ENCODE peak calls at places on chromosomes 6 and 20, in eight cellular contexts. O is PC-3, R is neural progenitor cell, J is IMR-90, G is fibroblast of lung, X is astrocyte, C is hepatocyte, Q is mammary epithelial cell. U is an unnamed sample.

GRCh38 chr20:7375905-7376304 is 564.4 kb downstream of the HAO1 start:
- DNase-seq in G (peak; percentile 51), Q (no peak), J (peak; percentile 17), O (peak; percentile 73), R (peak; percentile 50), X (no peak), C (peak; percentile 43), U (no peak)

GRCh38 chr20:31831771-31832306 is 12.7 kb downstream of the MYLK2 start:
- DNase-seq in R (no peak), O (no peak), X (no peak), G (no peak), C (no peak), Q (no peak), J (no peak), U (peak; percentile 66)

GRCh38 chr6:74756903-74757302 is 448.9 kb downstream of the COL12A1 start:
- DNase-seq in X (no peak), R (no peak), C (no peak), J (no peak), O (no peak), G (no peak), Q (no peak), U (no peak)

GRCh38 chr6:46993846-46994245 is 48.3 kb downstream of the ADGRF1 start:
- DNase-seq in C (no peak), O (peak; percentile 98), G (peak; percentile 35), J (peak; percentile 54), X (peak; percentile 99), R (no peak), Q (peak; percentile 95), U (no peak)

GRCh38 chr20:38032585-38033329 is 499 bp downstream of the TTI1 start:
- DNase-seq in C (no peak), Q (no peak), R (peak; percentile 16), G (no peak), O (no peak), J (no peak), X (peak; percentile 6), U (no peak)

GRCh38 chr20:12058201-12058600 is 140.5 kb downstream of the BTBD3 start:
- DNase-seq in O (no peak), X (peak; percentile 42), J (no peak), C (no peak), G (no peak), Q (no peak), R (no peak), U (no peak)

GRCh38 chr6:47477497-47478232 is at the start of gene CD2AP:
- DNase-seq in Q (peak; percentile 86), J (peak; percentile 74), C (peak; percentile 96), O (peak; percentile 82), X (peak; percentile 67), R (peak; percentile 96), G (peak; percentile 76), U (peak; percentile 95)

GRCh38 chr20:31896049-31896448 is 25.6 kb downstream of the TTLL9 start:
- DNase-seq in G (no peak), Q (no peak), X (no peak), J (no peak), O (no peak), C (no peak), R (no peak), U (no peak)

GRCh38 chr6:114080891-114081510 is 110.1 kb upstream of the HDAC2 start:
- DNase-seq in Q (no peak), J (no peak), R (no peak), O (no peak), X (no peak), G (peak; percentile 16), C (no peak), U (no peak)

GRCh38 chr6:114075300-114075699 is 104.4 kb upstream of the HDAC2 start:
- DNase-seq in X (no peak), R (no peak), O (no peak), J (no peak), G (no peak), Q (no peak), C (no peak), U (no peak)

GRCh38 chr6:114081730-114082129 is 110.8 kb upstream of the HDAC2 start:
- DNase-seq in J (no peak), R (no peak), G (no peak), O (no peak), X (no peak), C (no peak), Q (no peak), U (peak; percentile 49)

GRCh38 chr6:114075777-114076176 is 104.8 kb upstream of the HDAC2 start:
- DNase-seq in R (no peak), Q (no peak), X (no peak), G (no peak), C (no peak), O (no peak), J (no peak), U (no peak)
- H2AFZ ChIP-seq in R (no peak overlapping the region), Q (no peak overlapping the region), X (no peak overlapping the region), G (no peak overlapping the region), C (no peak overlapping the region), O (no peak overlapping the region), J (no peak overlapping the region), U (no peak overlapping the region)

GRCh38 chr6:14476793-14477531 is 359.4 kb downstream of the CD83 start:
- DNase-seq in O (no peak), X (peak; percentile 96), Q (no peak), C (peak; percentile 85), J (peak; percentile 100), G (peak; percentile 98), R (no peak), U (peak; percentile 86)
- H3K4me3 ChIP-seq in O (no peak overlapping the region), X (peak overlapping the region; percentile 24), Q (no peak overlapping the region), C (no peak overlapping the region), J (peak overlapping the region; percentile 1), G (peak overlapping the region; percentile 52), R (no peak overlapping the region), U (peak overlapping the region; percentile 49)

DNA sequence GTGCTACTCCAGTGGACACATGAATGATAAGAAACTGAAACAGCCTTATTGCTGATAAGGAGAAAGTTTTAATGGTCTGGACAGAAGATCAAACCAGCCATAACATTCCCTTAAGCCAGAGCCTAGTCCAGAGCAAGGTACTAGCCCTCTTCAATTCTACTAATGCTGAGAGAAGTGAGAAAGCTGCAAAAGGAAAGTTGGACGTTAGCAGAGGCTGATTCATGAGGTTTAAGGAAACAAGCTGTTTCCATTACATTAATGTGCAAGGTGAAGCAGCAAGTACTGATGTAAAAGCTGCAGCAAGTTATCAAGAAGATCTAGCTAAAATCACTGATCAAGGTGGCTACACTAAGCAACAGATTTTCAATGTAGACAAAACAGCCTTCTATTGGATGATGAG is 634.4 kb downstream of the KIF16B start:
- DNase-seq in Q (no peak), C (no peak), G (no peak), R (no peak), X (no peak), J (no peak), O (no peak), U (no peak)
- H3K9me3 ChIP-seq in Q (no peaks in the 10 kb centered on the region), C (peaks cover 7% of the 10 kb centered on the region), G (no peaks in the 10 kb centered on the region), R (peaks cover 10% of the 10 kb centered on the region), X (no peaks in the 10 kb centered on the region), J (no peaks in the 10 kb centered on the region), O (peaks cover 9% of the 10 kb centered on the region), U (peaks cover 9% of the 10 kb centered on the region)

DNA sequence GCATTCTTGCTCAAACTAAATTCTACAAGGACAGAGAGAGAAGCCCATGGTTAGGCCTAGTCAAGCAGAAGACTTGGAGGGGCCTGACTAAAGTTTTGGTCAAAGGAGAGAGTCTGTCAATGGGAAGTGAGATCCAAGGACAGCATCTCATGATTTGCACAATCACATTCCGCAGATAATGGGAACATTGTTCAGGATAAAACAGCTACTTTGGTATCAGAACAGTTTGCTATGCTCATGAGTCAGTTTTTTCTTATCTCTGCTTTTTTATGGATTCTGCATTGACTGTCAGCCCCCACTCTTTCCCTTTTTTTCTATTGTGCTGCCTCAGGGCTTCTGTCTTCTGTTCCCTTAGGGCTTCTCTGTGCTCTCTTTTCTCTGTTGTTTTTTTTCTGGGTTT is 28.6 kb downstream of the AKAP7 start:
- DNase-seq in O (no peak), C (no peak), G (no peak), R (no peak), Q (no peak), X (peak; percentile 56), J (peak; percentile 41), U (no peak)
- H2AFZ ChIP-seq in O (no peak overlapping the region), C (no peak overlapping the region), G (no peak overlapping the region), R (no peak overlapping the region), Q (no peak overlapping the region), X (no peak overlapping the region), J (no peak overlapping the region), U (no peak overlapping the region)

DNA sequence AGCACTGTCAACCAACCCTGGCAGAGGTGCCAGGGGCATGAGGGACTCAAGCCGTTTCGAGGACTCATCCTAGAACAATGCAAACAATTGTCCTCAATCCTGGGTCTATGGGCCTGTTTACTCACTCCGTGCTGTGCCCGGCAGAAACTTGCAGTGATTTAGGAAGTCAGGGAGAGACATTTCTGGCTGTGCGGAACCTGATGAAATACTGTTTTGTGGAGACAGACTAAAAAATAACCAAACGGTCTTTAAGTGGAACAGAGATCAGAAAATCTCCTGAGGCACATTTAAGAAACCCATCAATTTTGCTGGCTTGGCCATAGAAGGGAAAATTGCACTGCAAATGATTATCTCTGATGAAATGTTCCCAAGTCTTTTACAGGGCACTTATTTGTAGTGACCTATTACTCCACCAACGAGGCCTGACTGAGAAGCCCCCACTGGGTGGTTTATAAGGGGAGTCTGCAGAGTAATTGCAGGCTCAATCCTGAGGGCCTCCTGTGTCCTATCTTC is 79.8 kb upstream of the KCNK16 start:
- DNase-seq in Q (peak; percentile 46), X (no peak), J (no peak), G (no peak), O (no peak), C (no peak), R (no peak), U (peak; percentile 79)
- H3K4me3 ChIP-seq in Q (no peak overlapping the region), X (no peak overlapping the region), J (no peak overlapping the region), G (no peak overlapping the region), O (no peak overlapping the region), C (no peak overlapping the region), R (no peak overlapping the region), U (no peak overlapping the region)

DNA sequence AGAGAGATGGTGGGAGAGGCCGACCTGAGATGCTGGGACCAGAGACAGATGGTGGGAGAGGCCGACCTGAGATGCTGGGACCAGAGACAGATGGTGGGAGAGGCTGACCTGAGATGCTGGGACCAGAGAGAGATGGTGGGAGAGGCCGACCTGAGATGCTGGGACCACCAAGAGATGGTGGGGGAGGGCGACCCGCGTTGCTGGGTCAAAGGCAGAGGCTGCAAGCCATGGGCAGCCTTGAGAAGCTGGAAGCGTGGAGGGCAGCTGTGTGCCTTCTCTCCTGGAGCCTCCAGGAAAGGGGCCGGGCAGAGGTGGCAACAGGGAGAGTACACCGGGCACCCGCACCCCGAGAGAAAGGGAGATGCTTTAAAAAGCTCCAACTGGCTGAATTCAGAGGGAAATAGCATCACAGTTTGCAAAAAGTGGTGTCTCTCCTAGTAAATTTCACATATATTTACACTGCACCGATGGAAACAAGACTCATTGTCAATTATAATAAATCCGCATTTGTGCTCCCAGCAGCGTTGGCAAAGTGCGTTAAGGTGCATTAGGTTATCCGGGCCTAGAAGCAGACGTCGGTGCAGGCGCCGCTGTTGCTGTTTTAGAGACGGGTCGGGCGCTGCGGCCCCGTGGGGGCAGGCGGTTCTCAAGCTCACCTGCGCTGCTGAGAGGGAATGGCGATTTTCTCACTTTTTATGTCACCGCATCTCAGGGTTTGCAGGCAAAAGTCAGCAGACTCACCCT is 132.4 kb downstream of the DLL1 start:
- DNase-seq in X (no peak), R (no peak), G (no peak), O (no peak), Q (no peak), C (no peak), J (no peak), U (peak; percentile 27)
- H3K9me3 ChIP-seq in X (no peaks in the 10 kb centered on the region), R (no peaks in the 10 kb centered on the region), G (peaks cover 2% of the 10 kb centered on the region), O (no peaks in the 10 kb centered on the region), Q (peaks cover 4% of the 10 kb centered on the region), C (no peaks in the 10 kb centered on the region), J (peaks cover 49% of the 10 kb centered on the region), U (no peaks in the 10 kb centered on the region)

GRCh38 chr20:17531537-17532025 is 402 bp upstream of the BFSP1 start:
- DNase-seq in X (no peak), C (no peak), Q (no peak), O (no peak), J (no peak), G (no peak), R (no peak), U (no peak)
- H2AFZ ChIP-seq in X (peak overlapping the region; percentile 95), C (peak overlapping the region; percentile 90), Q (peak overlapping the region; percentile 93), O (peak overlapping the region; percentile 98), J (peak overlapping the region; percentile 95), G (peak overlapping the region; percentile 95), R (no peak overlapping the region), U (peak overlapping the region; percentile 97)

U was measured in osteoblast.